ENCODE peak calls at places on chromosomes 7 and 10, in nine cellular contexts. One of them, this sample, is unnamed.

GRCh38 chr10:110613996-110614495 is 30.1 kb upstream of the RBM20 start:
- DNase-seq in foreskin fibroblast: no peak
- DNase-seq in smooth muscle cell of the brain vasculature: no peak
- DNase-seq in AG08396: no peak
- DNase-seq in stimulated activated CD4-positive, alpha-beta T cell treated with anti-CD3 and anti-CD28 coated beads, Interleukin-2, amount 100 ng/mL, for 48 hours: no peak
- DNase-seq in NCI-H1105: no peak
- DNase-seq in SJSA1: no peak
- DNase-seq in progenitor cell of endocrine pancreas: no peak
- DNase-seq in NCI-H2029: no peak
- DNase-seq in this sample: no peak

GRCh38 chr7:127612263-127612662 is 5.7 kb downstream of the PAX4 start:
- DNase-seq in foreskin fibroblast: no peak
- DNase-seq in smooth muscle cell of the brain vasculature: no peak
- DNase-seq in AG08396: no peak
- DNase-seq in stimulated activated CD4-positive, alpha-beta T cell treated with anti-CD3 and anti-CD28 coated beads, Interleukin-2, amount 100 ng/mL, for 48 hours: no peak
- DNase-seq in NCI-H1105: no peak
- DNase-seq in SJSA1: no peak
- DNase-seq in progenitor cell of endocrine pancreas: no peak
- DNase-seq in NCI-H2029: no peak
- DNase-seq in this sample: no peak

GRCh38 chr10:101817542-101818118 is 614 bp downstream of the OGA start:
- DNase-seq in foreskin fibroblast: peak; percentile 94
- DNase-seq in smooth muscle cell of the brain vasculature: peak; percentile 80
- DNase-seq in AG08396: peak; percentile 86
- DNase-seq in stimulated activated CD4-positive, alpha-beta T cell treated with anti-CD3 and anti-CD28 coated beads, Interleukin-2, amount 100 ng/mL, for 48 hours: peak; percentile 35
- DNase-seq in NCI-H1105: no peak
- DNase-seq in SJSA1: peak; percentile 84
- DNase-seq in progenitor cell of endocrine pancreas: no peak
- DNase-seq in NCI-H2029: no peak
- DNase-seq in this sample: peak; percentile 82

GRCh38 chr10:48187713-48188541 is 86.6 kb downstream of the FRMPD2 start:
- DNase-seq in foreskin fibroblast: no peak
- DNase-seq in smooth muscle cell of the brain vasculature: no peak
- DNase-seq in AG08396: no peak
- DNase-seq in stimulated activated CD4-positive, alpha-beta T cell treated with anti-CD3 and anti-CD28 coated beads, Interleukin-2, amount 100 ng/mL, for 48 hours: no peak
- DNase-seq in NCI-H1105: no peak
- DNase-seq in SJSA1: no peak
- DNase-seq in progenitor cell of endocrine pancreas: no peak
- DNase-seq in NCI-H2029: no peak
- DNase-seq in this sample: no peak

GRCh38 chr10:122930140-122930539 is 19.7 kb downstream of the FAM24A start:
- DNase-seq in foreskin fibroblast: no peak
- DNase-seq in smooth muscle cell of the brain vasculature: no peak
- DNase-seq in AG08396: no peak
- DNase-seq in stimulated activated CD4-positive, alpha-beta T cell treated with anti-CD3 and anti-CD28 coated beads, Interleukin-2, amount 100 ng/mL, for 48 hours: no peak
- DNase-seq in NCI-H1105: no peak
- DNase-seq in SJSA1: no peak
- DNase-seq in progenitor cell of endocrine pancreas: no peak
- DNase-seq in NCI-H2029: no peak
- DNase-seq in this sample: no peak

GRCh38 chr7:151832656-151833055 is 44.3 kb downstream of the PRKAG2 start:
- DNase-seq in foreskin fibroblast: no peak
- DNase-seq in smooth muscle cell of the brain vasculature: no peak
- DNase-seq in AG08396: no peak
- DNase-seq in stimulated activated CD4-positive, alpha-beta T cell treated with anti-CD3 and anti-CD28 coated beads, Interleukin-2, amount 100 ng/mL, for 48 hours: no peak
- DNase-seq in NCI-H1105: no peak
- DNase-seq in SJSA1: no peak
- DNase-seq in progenitor cell of endocrine pancreas: no peak
- DNase-seq in NCI-H2029: no peak
- DNase-seq in this sample: no peak

GRCh38 chr10:88186335-88186734 is 322.9 kb downstream of the PTEN start:
- DNase-seq in foreskin fibroblast: peak; percentile 96
- DNase-seq in smooth muscle cell of the brain vasculature: no peak
- DNase-seq in AG08396: peak; percentile 61
- DNase-seq in stimulated activated CD4-positive, alpha-beta T cell treated with anti-CD3 and anti-CD28 coated beads, Interleukin-2, amount 100 ng/mL, for 48 hours: no peak
- DNase-seq in NCI-H1105: no peak
- DNase-seq in SJSA1: no peak
- DNase-seq in progenitor cell of endocrine pancreas: no peak
- DNase-seq in NCI-H2029: no peak
- DNase-seq in this sample: peak; percentile 64

GRCh38 chr10:85319150-85319549 is 990.8 kb downstream of the CCSER2 start:
- DNase-seq in foreskin fibroblast: no peak
- DNase-seq in smooth muscle cell of the brain vasculature: no peak
- DNase-seq in AG08396: no peak
- DNase-seq in stimulated activated CD4-positive, alpha-beta T cell treated with anti-CD3 and anti-CD28 coated beads, Interleukin-2, amount 100 ng/mL, for 48 hours: no peak
- DNase-seq in NCI-H1105: no peak
- DNase-seq in SJSA1: peak; percentile 61
- DNase-seq in progenitor cell of endocrine pancreas: no peak
- DNase-seq in NCI-H2029: peak; percentile 1
- DNase-seq in this sample: no peak

GRCh38 chr10:89431977-89432376 is 17.6 kb downstream of the IFIT5 start:
- DNase-seq in foreskin fibroblast: peak; percentile 15
- DNase-seq in smooth muscle cell of the brain vasculature: peak; percentile 65
- DNase-seq in AG08396: no peak
- DNase-seq in stimulated activated CD4-positive, alpha-beta T cell treated with anti-CD3 and anti-CD28 coated beads, Interleukin-2, amount 100 ng/mL, for 48 hours: no peak
- DNase-seq in NCI-H1105: no peak
- DNase-seq in SJSA1: peak; percentile 32
- DNase-seq in progenitor cell of endocrine pancreas: no peak
- DNase-seq in NCI-H2029: no peak
- DNase-seq in this sample: no peak

GRCh38 chr10:1382711-1383110 is 326.5 kb downstream of the WDR37 start:
- DNase-seq in foreskin fibroblast: no peak
- DNase-seq in smooth muscle cell of the brain vasculature: no peak
- DNase-seq in AG08396: no peak
- DNase-seq in stimulated activated CD4-positive, alpha-beta T cell treated with anti-CD3 and anti-CD28 coated beads, Interleukin-2, amount 100 ng/mL, for 48 hours: no peak
- DNase-seq in NCI-H1105: no peak
- DNase-seq in SJSA1: no peak
- DNase-seq in progenitor cell of endocrine pancreas: no peak
- DNase-seq in NCI-H2029: no peak
- DNase-seq in this sample: no peak

GRCh38 chr7:137642467-137642866 is 204.3 kb downstream of the DGKI start:
- DNase-seq in foreskin fibroblast: peak; percentile 64
- DNase-seq in smooth muscle cell of the brain vasculature: no peak
- DNase-seq in AG08396: no peak
- DNase-seq in stimulated activated CD4-positive, alpha-beta T cell treated with anti-CD3 and anti-CD28 coated beads, Interleukin-2, amount 100 ng/mL, for 48 hours: no peak
- DNase-seq in NCI-H1105: no peak
- DNase-seq in SJSA1: peak; percentile 84
- DNase-seq in progenitor cell of endocrine pancreas: no peak
- DNase-seq in NCI-H2029: no peak
- DNase-seq in this sample: no peak

GRCh38 chr7:30206942-30207341 is 72.2 kb downstream of the MTURN start:
- DNase-seq in foreskin fibroblast: no peak
- DNase-seq in smooth muscle cell of the brain vasculature: no peak
- DNase-seq in AG08396: no peak
- DNase-seq in stimulated activated CD4-positive, alpha-beta T cell treated with anti-CD3 and anti-CD28 coated beads, Interleukin-2, amount 100 ng/mL, for 48 hours: no peak
- DNase-seq in NCI-H1105: no peak
- DNase-seq in SJSA1: no peak
- DNase-seq in progenitor cell of endocrine pancreas: no peak
- DNase-seq in NCI-H2029: no peak
- DNase-seq in this sample: no peak

GRCh38 chr10:71996598-71997371 is 32.6 kb downstream of the CHST3 start:
- DNase-seq in foreskin fibroblast: no peak
- DNase-seq in smooth muscle cell of the brain vasculature: no peak
- DNase-seq in AG08396: no peak
- DNase-seq in stimulated activated CD4-positive, alpha-beta T cell treated with anti-CD3 and anti-CD28 coated beads, Interleukin-2, amount 100 ng/mL, for 48 hours: no peak
- DNase-seq in NCI-H1105: no peak
- DNase-seq in SJSA1: peak; percentile 32
- DNase-seq in progenitor cell of endocrine pancreas: no peak
- DNase-seq in NCI-H2029: no peak
- DNase-seq in this sample: no peak

GRCh38 chr10:63633677-63634487 is 112.7 kb downstream of the REEP3 start:
- DNase-seq in foreskin fibroblast: no peak
- DNase-seq in smooth muscle cell of the brain vasculature: no peak
- DNase-seq in AG08396: peak; percentile 32
- DNase-seq in stimulated activated CD4-positive, alpha-beta T cell treated with anti-CD3 and anti-CD28 coated beads, Interleukin-2, amount 100 ng/mL, for 48 hours: no peak
- DNase-seq in NCI-H1105: no peak
- DNase-seq in SJSA1: peak; percentile 30
- DNase-seq in progenitor cell of endocrine pancreas: no peak
- DNase-seq in NCI-H2029: no peak
- DNase-seq in this sample: no peak